ENCODE peak calls at places on chromosomes 13 and 19, in six cellular contexts. One of them, this sample, is unnamed. For H3K4me1, the result is how much of the 10 kb centered on the place peaks cover.

GRCh38 chr13:27868639-27869435 is 51.0 kb upstream of the PDX1 start:
- DNase-seq in K562: no peak
- DNase-seq in SK-N-SH: no peak
- DNase-seq in HepG2: no peak
- DNase-seq in GM12878: no peak
- DNase-seq in HCT116: peak
- DNase-seq in this sample: peak

GRCh38 chr13:44317752-44318550 is 55.7 kb upstream of the SERP2 start:
- DNase-seq in HepG2: no peak
- DNase-seq in SK-N-SH: no peak
- DNase-seq in GM12878: no peak
- DNase-seq in HCT116: no peak
- DNase-seq in K562: no peak
- DNase-seq in this sample: no peak

GRCh38 chr13:90867336-90867683 is 480.2 kb upstream of the MIR17HG start:
- DNase-seq in HepG2: peak
- DNase-seq in SK-N-SH: peak
- DNase-seq in K562: peak
- DNase-seq in HCT116: peak
- DNase-seq in GM12878: peak
- DNase-seq in this sample: peak

GRCh38 chr19:10044390-10044789 is 31.1 kb downstream of the RDH8 start:
- DNase-seq in HepG2: no peak
- DNase-seq in K562: peak
- DNase-seq in SK-N-SH: no peak
- DNase-seq in GM12878: no peak
- DNase-seq in HCT116: peak
- DNase-seq in this sample: no peak

GRCh38 chr19:47172666-47173455 is 42.2 kb downstream of the SAE1 start:
- DNase-seq in SK-N-SH: no peak
- DNase-seq in K562: no peak
- DNase-seq in HepG2: no peak
- DNase-seq in GM12878: no peak
- DNase-seq in HCT116: no peak
- DNase-seq in this sample: no peak

GRCh38 chr19:2529473-2529918 is 53.6 kb downstream of the GADD45B start:
- DNase-seq in SK-N-SH: no peak
- DNase-seq in GM12878: no peak
- DNase-seq in HepG2: peak
- DNase-seq in K562: peak
- DNase-seq in HCT116: peak
- DNase-seq in this sample: peak

GRCh38 chr19:9789066-9789465 is 20.5 kb upstream of the ZNF846 start:
- DNase-seq in HepG2: no peak
- DNase-seq in HCT116: no peak
- DNase-seq in SK-N-SH: no peak
- DNase-seq in GM12878: no peak
- DNase-seq in K562: peak
- DNase-seq in this sample: no peak

GRCh38 chr13:99086149-99086868 is 108.4 kb upstream of the DOCK9 start:
- DNase-seq in HCT116: no peak
- DNase-seq in SK-N-SH: peak
- DNase-seq in GM12878: no peak
- DNase-seq in HepG2: no peak
- DNase-seq in K562: peak
- DNase-seq in this sample: no peak

GRCh38 chr13:46315491-46316075 is 71.5 kb downstream of the RUBCNL start:
- DNase-seq in HepG2: no peak
- DNase-seq in GM12878: no peak
- DNase-seq in K562: no peak
- DNase-seq in HCT116: no peak
- DNase-seq in SK-N-SH: no peak
- DNase-seq in this sample: no peak

GRCh38 chr13:46053162-46054012 is 841 bp upstream of the ZC3H13 start:
- DNase-seq in HepG2: no peak
- DNase-seq in SK-N-SH: peak
- DNase-seq in GM12878: no peak
- DNase-seq in HCT116: no peak
- DNase-seq in K562: no peak
- DNase-seq in this sample: no peak

GRCh38 chr19:16566161-16566560 is 6.1 kb downstream of the SLC35E1 start:
- DNase-seq in HCT116: no peak
- DNase-seq in K562: no peak
- DNase-seq in GM12878: no peak
- DNase-seq in HepG2: no peak
- DNase-seq in SK-N-SH: no peak
- DNase-seq in this sample: no peak

GRCh38 chr13:33108620-33109019 is 92.4 kb downstream of the KL start:
- DNase-seq in K562: no peak
- DNase-seq in HepG2: no peak
- DNase-seq in GM12878: no peak
- DNase-seq in SK-N-SH: no peak
- DNase-seq in HCT116: no peak
- DNase-seq in this sample: no peak

GRCh38 chr19:10800488-10800887 is 35.5 kb downstream of the TMED1 start:
- DNase-seq in HCT116: no peak
- DNase-seq in GM12878: no peak
- DNase-seq in SK-N-SH: no peak
- DNase-seq in K562: no peak
- DNase-seq in HepG2: no peak
- DNase-seq in this sample: no peak

GRCh38 chr19:45515081-45515624 is 7.9 kb downstream of the VASP start:
- DNase-seq in HCT116: no peak
- DNase-seq in GM12878: peak
- DNase-seq in SK-N-SH: no peak
- DNase-seq in HepG2: peak
- DNase-seq in K562: peak
- DNase-seq in this sample: no peak
- TF ChIP-seq REST in HCT116: no peak
- TF ChIP-seq REST in GM12878: no peak
- TF ChIP-seq REST in SK-N-SH: no peak
- TF ChIP-seq REST in HepG2: no peak
- TF ChIP-seq REST in K562: no peak
- TF ChIP-seq REST in this sample: no peak

DNA sequence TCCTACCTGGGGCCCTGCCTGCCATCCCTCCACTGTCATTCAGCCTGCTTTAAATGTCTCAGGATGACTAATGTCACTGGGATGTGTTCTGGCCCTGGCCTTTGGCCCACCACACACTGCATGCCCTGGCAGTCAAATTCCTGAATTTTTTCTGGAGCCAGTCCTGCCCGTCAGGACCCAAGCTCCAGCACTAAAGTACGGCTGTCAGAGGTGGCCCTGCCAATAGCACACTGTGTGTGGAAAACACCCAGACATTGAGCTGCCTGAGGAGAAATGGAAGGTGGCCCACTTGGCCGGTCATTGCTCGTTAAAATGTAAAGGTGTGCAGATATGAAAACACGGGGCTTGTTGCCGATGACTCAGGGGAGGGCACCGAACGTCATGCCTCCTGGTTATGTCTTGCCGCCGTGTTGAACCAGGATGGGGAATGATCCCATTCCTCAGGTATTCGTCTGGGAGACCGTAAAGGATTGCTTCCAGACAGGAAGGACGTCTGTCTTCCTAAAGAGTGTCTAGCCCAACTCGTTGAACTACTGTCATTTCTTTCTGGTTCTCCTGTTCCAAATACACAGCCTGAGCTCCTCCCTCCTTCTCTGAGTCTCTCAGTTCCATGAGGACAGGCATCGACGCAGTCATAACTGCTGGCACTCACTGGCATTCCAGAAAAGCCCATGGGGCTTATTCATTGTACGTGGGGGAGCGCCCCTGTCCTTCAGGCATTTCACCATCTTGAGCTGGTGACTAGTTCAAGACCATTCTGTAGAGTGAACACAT is 40.6 kb downstream of the COL4A2 start:
- DNase-seq in HepG2: peak
- DNase-seq in GM12878: no peak
- DNase-seq in K562: no peak
- DNase-seq in HCT116: peak
- DNase-seq in SK-N-SH: no peak
- DNase-seq in this sample: no peak
- H3K4me1 ChIP-seq in HepG2: under half
- H3K4me1 ChIP-seq in GM12878: under half
- H3K4me1 ChIP-seq in K562: under half
- H3K4me1 ChIP-seq in HCT116: under half
- H3K4me1 ChIP-seq in SK-N-SH: under half
- H3K4me1 ChIP-seq in this sample: under half

DNA sequence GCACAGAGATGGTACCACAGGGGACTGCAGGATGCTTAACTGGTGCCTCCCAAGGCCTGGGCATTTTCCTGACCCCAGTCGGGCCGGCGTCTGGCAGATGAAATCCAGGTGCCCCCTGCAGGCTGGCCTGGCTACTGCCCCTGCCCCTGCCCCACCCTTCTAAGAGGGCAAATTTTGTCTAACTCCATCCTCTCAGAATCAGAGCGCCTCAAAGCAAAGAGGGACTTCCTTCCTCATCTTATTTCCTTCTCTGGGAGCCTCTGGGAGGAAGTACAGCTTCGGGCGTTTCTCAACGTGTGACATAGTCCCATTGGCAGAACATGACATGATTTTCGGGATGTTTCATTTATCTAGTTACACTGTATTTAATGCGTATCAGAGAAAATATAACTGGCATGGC is 2.7 kb downstream of the PRKACA start:
- DNase-seq in HepG2: no peak
- DNase-seq in K562: peak
- DNase-seq in SK-N-SH: peak
- DNase-seq in GM12878: no peak
- DNase-seq in HCT116: no peak
- DNase-seq in this sample: no peak
- TF ChIP-seq SIN3A in HepG2: no peak
- TF ChIP-seq SIN3A in K562: no peak
- TF ChIP-seq SIN3A in SK-N-SH: no peak
- TF ChIP-seq SIN3A in GM12878: no peak
- TF ChIP-seq SIN3A in HCT116: no peak
- TF ChIP-seq SIN3A in this sample: no peak

GRCh38 chr13:111036665-111037064 is 78.4 kb upstream of the ARHGEF7 start:
- DNase-seq in SK-N-SH: no peak
- DNase-seq in K562: peak
- DNase-seq in HCT116: no peak
- DNase-seq in GM12878: no peak
- DNase-seq in HepG2: no peak
- DNase-seq in this sample: no peak

GRCh38 chr13:111033172-111034133 is 81.7 kb upstream of the ARHGEF7 start:
- DNase-seq in K562: peak
- DNase-seq in HepG2: no peak
- DNase-seq in GM12878: no peak
- DNase-seq in HCT116: no peak
- DNase-seq in SK-N-SH: no peak
- DNase-seq in this sample: no peak

GRCh38 chr13:111037838-111038397 is 77.2 kb upstream of the ARHGEF7 start:
- DNase-seq in HCT116: no peak
- DNase-seq in K562: no peak
- DNase-seq in GM12878: no peak
- DNase-seq in SK-N-SH: no peak
- DNase-seq in HepG2: no peak
- DNase-seq in this sample: no peak

GRCh38 chr13:111035861-111036260 is 79.2 kb upstream of the ARHGEF7 start:
- DNase-seq in GM12878: no peak
- DNase-seq in HCT116: no peak
- DNase-seq in HepG2: no peak
- DNase-seq in SK-N-SH: no peak
- DNase-seq in K562: no peak
- DNase-seq in this sample: no peak

DNA sequence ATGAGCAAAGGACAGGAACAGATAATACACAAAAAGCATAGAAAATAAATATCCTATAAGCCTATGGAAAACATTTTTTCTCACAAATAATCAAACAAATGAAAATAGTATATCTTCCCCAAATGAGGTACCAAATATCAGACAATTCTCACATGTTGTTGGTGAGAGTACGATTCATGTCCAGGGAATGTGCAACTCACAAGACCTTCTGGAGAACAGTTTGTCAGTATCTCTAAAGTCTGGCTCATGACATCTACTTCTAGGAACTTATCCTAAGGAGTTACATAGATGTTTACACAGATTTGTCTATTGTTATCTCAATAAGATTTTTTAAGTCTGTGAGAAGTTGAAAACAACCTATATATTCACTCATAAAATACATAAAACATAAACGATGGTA is 80.3 kb upstream of the ARHGEF7 start:
- DNase-seq in SK-N-SH: no peak
- DNase-seq in K562: no peak
- DNase-seq in GM12878: no peak
- DNase-seq in HepG2: no peak
- DNase-seq in HCT116: no peak
- DNase-seq in this sample: no peak
- TF ChIP-seq REST in SK-N-SH: no peak
- TF ChIP-seq REST in K562: no peak
- TF ChIP-seq REST in GM12878: no peak
- TF ChIP-seq REST in HepG2: no peak
- TF ChIP-seq REST in HCT116: no peak
- TF ChIP-seq REST in this sample: no peak

GRCh38 chr13:73058432-73058740 is 419 bp upstream of the KLF5 start:
- DNase-seq in SK-N-SH: no peak
- DNase-seq in HepG2: no peak
- DNase-seq in HCT116: no peak
- DNase-seq in K562: no peak
- DNase-seq in GM12878: no peak
- DNase-seq in this sample: no peak
- H3K4me1 ChIP-seq in SK-N-SH: under half
- H3K4me1 ChIP-seq in HepG2: under half
- H3K4me1 ChIP-seq in HCT116: half or more
- H3K4me1 ChIP-seq in K562: under half
- H3K4me1 ChIP-seq in GM12878: under half
- H3K4me1 ChIP-seq in this sample: under half

DNA sequence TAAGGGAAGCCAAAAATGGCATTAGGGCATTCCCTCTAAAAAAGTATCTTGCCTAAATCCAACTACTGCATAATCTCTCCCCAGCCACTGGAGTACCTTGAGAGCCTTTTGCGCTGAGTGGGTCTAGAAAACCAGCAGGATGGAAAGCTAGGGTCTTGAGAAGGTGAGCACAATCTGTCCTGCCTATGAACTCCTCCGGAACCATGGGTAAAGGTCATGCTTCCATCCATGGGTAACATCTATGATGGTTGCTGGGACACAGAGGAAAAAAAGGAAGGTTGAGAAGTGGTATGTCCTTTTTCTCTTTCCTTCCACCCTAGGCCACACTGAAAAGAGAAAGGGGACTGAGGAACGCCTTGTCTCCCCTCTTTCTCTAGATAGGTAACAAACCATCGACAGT is 52.4 kb downstream of the ZNF676 start:
- DNase-seq in HepG2: no peak
- DNase-seq in GM12878: no peak
- DNase-seq in HCT116: peak
- DNase-seq in SK-N-SH: peak
- DNase-seq in K562: peak
- DNase-seq in this sample: no peak
- TF ChIP-seq SIN3A in HepG2: no peak
- TF ChIP-seq SIN3A in GM12878: no peak
- TF ChIP-seq SIN3A in HCT116: no peak
- TF ChIP-seq SIN3A in SK-N-SH: no peak
- TF ChIP-seq SIN3A in K562: no peak
- TF ChIP-seq SIN3A in this sample: no peak